ENCODE peak calls at places on chromosomes 6 and 20, in seven cellular contexts. W, U, T, Z, L, V and C are unnamed samples.

GRCh38 chr6:131063764-131064272 is 773 bp upstream of the EPB41L2 start:
- DNase-seq in U (no peak), V (no peak), Z (no peak), W (no peak), L (no peak), T (no peak), C (no peak)

GRCh38 chr6:160367798-160368547 is 19.8 kb downstream of the SLC22A3 start:
- DNase-seq in L (no peak), U (no peak), W (no peak), T (no peak), V (no peak), Z (no peak), C (no peak)

GRCh38 chr6:106442351-106442750 is 81.8 kb downstream of the CRYBG1 start:
- DNase-seq in V (no peak), T (no peak), U (no peak), Z (no peak), W (no peak), L (no peak), C (no peak)

GRCh38 chr6:89351632-89352328 is 742 bp downstream of the UBE2J1 start:
- DNase-seq in Z (no peak), U (peak), T (no peak), W (no peak), L (peak), V (peak), C (no peak)

GRCh38 chr6:82954937-82955577 is 110.6 kb downstream of the UBE3D start:
- DNase-seq in T (no peak), W (no peak), V (no peak), L (no peak), Z (no peak), U (no peak), C (no peak)

GRCh38 chr6:146041282-146041681 is 12.4 kb downstream of the GRM1 start:
- DNase-seq in V (no peak), U (peak), T (peak), L (no peak), Z (peak), W (peak), C (peak)

GRCh38 chr6:155041781-155042279 is 46.7 kb downstream of the TIAM2 start:
- DNase-seq in Z (no peak), T (no peak), V (no peak), W (no peak), L (no peak), U (no peak), C (no peak)

GRCh38 chr20:56631990-56632327 is 2.9 kb downstream of the TFAP2C start:
- DNase-seq in U (no peak), L (no peak), Z (no peak), T (no peak), V (no peak), W (no peak), C (no peak)

GRCh38 chr6:33312361-33313104 is 1.3 kb downstream of the TAPBP start:
- DNase-seq in Z (peak), T (no peak), L (peak), U (peak), V (peak), W (peak), C (no peak)

GRCh38 chr6:68575765-68576439 is 59.2 kb upstream of the ADGRB3 start:
- DNase-seq in L (no peak), U (peak), V (no peak), W (no peak), Z (no peak), T (no peak), C (no peak)

GRCh38 chr6:34529665-34530327 is 26.3 kb downstream of the SPDEF start:
- DNase-seq in V (no peak), W (peak), T (no peak), L (no peak), Z (no peak), U (no peak), C (no peak)
- TF ChIP-seq CTCF in V (no peak), W (peak), T (no peak), L (no peak), Z (no peak), U (peak), C (no peak)

GRCh38 chr20:47800619-47801018 is 15.3 kb upstream of the SULF2 start:
- DNase-seq in W (no peak), Z (no peak), V (peak), U (no peak), T (no peak), L (no peak), C (no peak)
- TF ChIP-seq REST in W (no peak), Z (no peak), V (no peak), U (no peak), T (no peak), L (no peak), C (no peak)

GRCh38 chr6:41371461-41371991 is 36.1 kb downstream of the NCR2 start:
- DNase-seq in L (no peak), U (peak), V (peak), T (no peak), Z (no peak), W (no peak), C (no peak)
- TF ChIP-seq CTCF in L (no peak), U (peak), V (peak), T (peak), Z (no peak), W (peak), C (no peak)

GRCh38 chr20:50283370-50283769 is 92.7 kb downstream of the CEBPB start:
- DNase-seq in T (no peak), V (no peak), Z (no peak), L (no peak), U (no peak), W (no peak), C (no peak)

GRCh38 chr20:50285376-50286173 is 94.9 kb downstream of the CEBPB start:
- DNase-seq in Z (no peak), W (no peak), U (no peak), V (peak), L (no peak), T (no peak), C (no peak)

GRCh38 chr20:50282592-50283241 is 92.1 kb downstream of the CEBPB start:
- DNase-seq in W (no peak), V (no peak), U (no peak), T (no peak), L (no peak), Z (no peak), C (no peak)

GRCh38 chr20:50284811-50285375 is 94.3 kb downstream of the CEBPB start:
- DNase-seq in U (no peak), Z (no peak), L (no peak), T (no peak), V (peak), W (no peak), C (no peak)

DNA sequence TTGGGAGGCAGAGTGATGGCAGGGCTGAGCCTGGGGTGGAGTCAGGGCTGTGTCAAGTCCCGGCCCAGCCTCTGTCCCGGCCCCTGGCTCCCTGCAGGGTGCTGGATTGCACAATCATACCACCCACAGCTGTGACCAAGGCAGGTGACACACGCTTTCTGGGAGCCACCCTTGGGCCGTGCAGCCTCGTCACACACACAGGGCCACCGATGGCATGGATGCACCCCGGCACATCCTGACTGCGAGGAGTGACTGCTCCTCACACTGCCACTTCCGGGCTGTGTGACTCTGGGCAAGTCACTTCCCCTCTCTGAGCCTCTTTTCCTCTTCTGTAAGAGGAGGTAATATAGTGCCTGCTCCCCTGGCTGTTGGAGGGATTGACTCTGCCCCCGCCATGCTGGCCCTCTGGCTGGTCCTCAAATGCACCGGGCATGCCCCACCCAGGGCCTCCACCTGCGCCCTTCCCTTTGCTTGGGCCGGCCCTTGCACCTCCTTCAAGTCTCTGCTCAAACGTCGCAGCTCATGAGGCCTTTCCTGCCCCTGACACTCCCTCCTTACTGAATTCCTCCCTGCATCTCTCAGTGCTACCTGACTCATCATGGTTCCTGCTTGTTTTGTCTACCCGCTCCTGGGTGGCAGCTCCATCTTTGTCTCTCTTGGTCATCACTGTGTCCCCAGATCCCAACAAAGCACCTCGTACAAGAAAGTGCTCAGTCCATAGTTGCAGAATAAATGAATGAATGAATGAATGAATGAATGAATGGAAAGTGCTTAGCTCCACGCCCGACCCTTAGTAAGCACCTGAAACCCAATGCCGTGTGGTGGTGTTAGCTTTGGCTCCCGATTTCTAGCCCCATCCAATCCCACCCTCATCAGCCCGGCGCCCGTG is 93.5 kb downstream of the CEBPB start:
- DNase-seq in T (no peak), V (no peak), Z (peak), U (no peak), L (peak), W (peak), C (peak)
- TF ChIP-seq REST in T (no peak), V (no peak), Z (no peak), U (no peak), L (no peak), W (no peak), C (no peak)

DNA sequence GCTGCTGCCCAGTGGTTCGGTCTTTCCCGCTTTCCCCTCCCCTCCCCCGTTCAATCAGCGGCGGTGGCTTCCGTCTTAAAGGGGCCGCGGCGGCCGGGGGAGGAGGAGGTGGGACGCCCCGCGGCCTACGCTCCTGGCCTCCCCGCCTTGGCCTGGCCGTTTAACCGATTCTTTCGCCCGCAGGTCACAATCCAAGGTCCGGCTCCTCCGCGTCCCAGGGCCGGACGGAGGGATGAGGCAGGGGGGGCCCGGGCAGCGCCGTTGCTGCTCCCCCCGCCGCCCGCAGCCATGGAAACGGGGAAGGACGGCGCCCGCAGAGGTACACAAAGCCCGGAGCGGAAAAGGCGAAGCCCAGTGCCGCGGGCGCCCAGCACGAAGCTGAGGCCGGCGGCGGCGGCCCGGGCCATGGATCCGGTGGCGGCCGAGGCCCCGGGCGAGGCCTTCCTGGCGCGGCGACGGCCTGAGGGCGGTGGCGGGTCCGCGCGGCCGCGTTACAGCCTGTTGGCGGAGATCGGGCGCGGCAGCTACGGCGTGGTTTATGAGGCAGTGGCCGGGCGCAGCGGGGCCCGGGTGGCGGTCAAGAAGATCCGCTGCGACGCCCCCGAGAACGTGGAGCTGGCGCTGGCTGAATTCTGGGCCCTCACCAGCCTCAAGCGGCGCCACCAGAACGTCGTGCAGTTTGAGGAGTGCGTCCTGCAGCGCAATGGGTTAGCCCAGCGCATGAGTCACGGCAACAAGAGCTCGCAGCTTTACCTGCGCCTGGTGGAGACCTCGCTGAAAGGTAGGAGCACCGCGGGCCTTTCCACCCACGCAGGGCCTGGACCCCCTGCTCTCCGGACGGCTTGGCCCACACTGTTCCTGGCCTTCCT is 1.2 kb downstream of the STK35 start:
- DNase-seq in Z (peak), L (peak), W (peak), U (peak), T (no peak), V (peak), C (peak)
- TF ChIP-seq CTCF in Z (no peak), L (no peak), W (peak), U (no peak), T (no peak), V (no peak), C (no peak)

GRCh38 chr6:2019051-2019450 is 226.4 kb downstream of the GMDS start:
- DNase-seq in Z (no peak), W (no peak), V (no peak), T (no peak), U (no peak), L (no peak), C (no peak)

GRCh38 chr6:2026133-2026532 is 219.3 kb downstream of the GMDS start:
- DNase-seq in U (no peak), W (no peak), V (no peak), T (no peak), Z (no peak), L (no peak), C (no peak)

GRCh38 chr6:2020909-2021308 is 224.5 kb downstream of the GMDS start:
- DNase-seq in U (peak), W (no peak), T (no peak), Z (no peak), L (no peak), V (no peak), C (peak)

GRCh38 chr6:2016040-2016439 is 229.4 kb downstream of the GMDS start:
- DNase-seq in V (no peak), Z (no peak), W (no peak), T (no peak), U (no peak), L (no peak), C (no peak)

DNA sequence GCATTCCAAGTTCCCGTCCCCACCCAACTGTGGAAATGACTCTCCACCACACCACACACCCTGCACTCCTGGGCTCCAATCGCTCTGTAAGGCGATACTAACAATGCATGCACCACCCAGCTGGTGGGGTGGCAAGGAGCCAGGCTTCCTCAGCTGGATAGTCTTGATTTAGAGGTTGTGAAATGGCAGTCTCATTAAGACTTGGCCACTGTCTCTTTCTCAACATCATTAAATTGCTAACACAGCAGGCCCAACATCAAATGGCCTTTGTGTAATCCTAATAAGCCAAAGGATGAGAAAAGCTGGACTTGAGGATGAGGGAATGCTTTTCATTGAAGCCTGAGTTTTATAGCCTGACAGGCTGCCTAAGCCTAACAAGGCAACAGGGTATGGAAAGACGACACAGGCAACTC is 223.7 kb downstream of the GMDS start:
- DNase-seq in W (no peak), T (no peak), V (no peak), Z (no peak), U (no peak), L (no peak), C (no peak)
- TF ChIP-seq REST in W (no peak), T (no peak), V (no peak), Z (no peak), U (no peak), L (no peak), C (no peak)

GRCh38 chr6:4347877-4348276 is 212.5 kb upstream of the ECI2 start:
- DNase-seq in Z (no peak), L (no peak), T (no peak), V (no peak), W (no peak), U (no peak), C (no peak)
- TF ChIP-seq CTCF in Z (no peak), L (no peak), T (no peak), V (no peak), W (no peak), U (no peak), C (no peak)

DNA sequence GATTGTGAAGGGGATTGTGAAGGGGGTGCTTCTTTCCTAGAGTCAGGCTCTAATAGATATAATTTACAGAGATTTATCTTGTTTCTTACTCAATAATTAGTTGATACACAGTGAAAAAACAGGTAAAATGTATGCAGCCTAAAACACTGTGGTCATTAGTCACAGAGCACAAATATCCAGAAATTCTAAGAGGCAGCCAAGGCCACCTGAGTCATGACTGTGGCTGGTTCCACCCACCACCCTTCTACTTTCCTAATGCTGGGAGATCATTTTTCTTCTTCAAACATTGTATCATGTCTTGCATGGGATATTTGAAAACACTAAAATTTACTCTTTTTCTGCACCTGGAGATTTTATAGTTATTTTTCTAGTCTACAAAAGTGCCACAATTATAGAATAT is 181.6 kb downstream of the OTOR start:
- DNase-seq in V (no peak), L (no peak), W (no peak), T (no peak), U (no peak), Z (no peak), C (no peak)
- TF ChIP-seq REST in V (no peak), L (no peak), W (no peak), T (no peak), U (no peak), Z (no peak), C (no peak)